ENCODE peak calls at places on chromosome 21, in seven cellular contexts. O is SK-N-SH, C is H1, W is GM12878, Y is K562, S is HCT116, Z is HepG2. J is an unnamed sample.

GRCh38 chr21:26846036-26846931 is 1.1 kb upstream of the ADAMTS1 start:
- DNase-seq in O (peak), C (no peak), W (no peak), Y (no peak), S (no peak), Z (no peak), J (no peak)

GRCh38 chr21:38311091-38311490 is 54.3 kb downstream of the KCNJ15 start:
- DNase-seq in O (no peak), C (no peak), W (no peak), Y (no peak), S (no peak), Z (no peak), J (no peak)

GRCh38 chr21:15206514-15206913 is 141.7 kb upstream of the NRIP1 start:
- DNase-seq in O (no peak), C (no peak), W (peak), Y (no peak), S (no peak), Z (no peak), J (no peak)

GRCh38 chr21:40841524-40842196 is 5.3 kb downstream of the DSCAM start:
- DNase-seq in O (peak), C (peak), W (no peak), Y (no peak), S (no peak), Z (peak), J (peak)

GRCh38 chr21:44932366-44933181 is 7.3 kb upstream of the SLX9 start:
- DNase-seq in O (peak), C (no peak), W (no peak), Y (peak), S (no peak), Z (no peak), J (no peak)

GRCh38 chr21:44527983-44528633 is 11.9 kb downstream of the KRTAP10-1 start:
- DNase-seq in O (no peak), C (no peak), W (no peak), Y (no peak), S (no peak), Z (no peak), J (no peak)

GRCh38 chr21:35113064-35113463 is 64.0 kb upstream of the RUNX1 start:
- DNase-seq in O (no peak), C (no peak), W (no peak), Y (no peak), S (no peak), Z (no peak), J (no peak)

GRCh38 chr21:34874689-34875513 is 174.2 kb downstream of the RUNX1 start:
- DNase-seq in O (no peak), C (no peak), W (no peak), Y (no peak), S (no peak), Z (no peak), J (no peak)

GRCh38 chr21:44761011-44761729 is 40.5 kb downstream of the UBE2G2 start:
- DNase-seq in O (no peak), C (no peak), W (no peak), Y (no peak), S (no peak), Z (peak), J (peak)

GRCh38 chr21:31326478-31327247 is 17.4 kb downstream of the TIAM1 start:
- DNase-seq in O (no peak), C (no peak), W (peak), Y (no peak), S (no peak), Z (no peak), J (no peak)

GRCh38 chr21:14591882-14592281 is 45.8 kb upstream of the SAMSN1 start:
- DNase-seq in O (no peak), C (no peak), W (no peak), Y (no peak), S (no peak), Z (no peak), J (no peak)

GRCh38 chr21:26544208-26544607 is 28.9 kb downstream of the CYYR1 start:
- DNase-seq in O (no peak), C (no peak), W (no peak), Y (no peak), S (no peak), Z (no peak), J (no peak)

GRCh38 chr21:25507522-25507921 is 99.8 kb downstream of the MRPL39 start:
- DNase-seq in O (no peak), C (no peak), W (no peak), Y (no peak), S (no peak), Z (no peak), J (no peak)

GRCh38 chr21:42161957-42162681 is 56.8 kb upstream of the ABCG1 start:
- DNase-seq in O (peak), C (no peak), W (no peak), Y (no peak), S (no peak), Z (no peak), J (no peak)

GRCh38 chr21:14243461-14243860 is 27.5 kb downstream of the RBM11 start:
- DNase-seq in O (no peak), C (no peak), W (no peak), Y (no peak), S (no peak), Z (no peak), J (no peak)

GRCh38 chr21:45018131-45019075 is 56.0 kb upstream of the ADARB1 start:
- DNase-seq in O (peak), C (no peak), W (no peak), Y (no peak), S (no peak), Z (no peak), J (no peak)

GRCh38 chr21:44531606-44532128 is 8.3 kb downstream of the KRTAP10-1 start:
- DNase-seq in O (no peak), C (no peak), W (no peak), Y (no peak), S (no peak), Z (no peak), J (no peak)

GRCh38 chr21:21232320-21232719 is 234.1 kb downstream of the NCAM2 start:
- DNase-seq in O (peak), C (no peak), W (no peak), Y (no peak), S (no peak), Z (no peak), J (no peak)

GRCh38 chr21:15001113-15001512 is 63.7 kb downstream of the NRIP1 start:
- DNase-seq in O (no peak), C (no peak), W (no peak), Y (no peak), S (no peak), Z (no peak), J (no peak)

GRCh38 chr21:24870633-24871032 is 736.6 kb downstream of the MRPL39 start:
- DNase-seq in O (no peak), C (no peak), W (no peak), Y (no peak), S (no peak), Z (no peak), J (no peak)

GRCh38 chr21:44926364-44927101 is 5.8 kb upstream of the ITGB2 start:
- DNase-seq in O (no peak), C (no peak), W (no peak), Y (no peak), S (no peak), Z (no peak), J (no peak)

GRCh38 chr21:32007461-32007860 is 134.6 kb downstream of the HUNK start:
- DNase-seq in O (no peak), C (no peak), W (no peak), Y (no peak), S (no peak), Z (no peak), J (no peak)

GRCh38 chr21:31576428-31576827 is 83.1 kb upstream of the SOD1 start:
- DNase-seq in O (no peak), C (no peak), W (no peak), Y (no peak), S (no peak), Z (no peak), J (no peak)

GRCh38 chr21:42670884-42671283 is 17.5 kb downstream of the PDE9A start:
- DNase-seq in O (no peak), C (no peak), W (no peak), Y (no peak), S (no peak), Z (no peak), J (no peak)

GRCh38 chr21:34008618-34009017 is 64.8 kb upstream of the MRPS6 start:
- DNase-seq in O (no peak), C (no peak), W (no peak), Y (no peak), S (no peak), Z (no peak), J (no peak)

GRCh38 chr21:15775981-15776380 is 46.2 kb downstream of the USP25 start:
- DNase-seq in O (no peak), C (no peak), W (no peak), Y (no peak), S (no peak), Z (no peak), J (no peak)

GRCh38 chr21:19987671-19988070 is 1010.5 kb upstream of the NCAM2 start:
- DNase-seq in O (no peak), C (no peak), W (no peak), Y (no peak), S (no peak), Z (no peak), J (no peak)

GRCh38 chr21:46146856-46147255 is 8.5 kb downstream of the FTCD start:
- DNase-seq in O (no peak), C (no peak), W (no peak), Y (no peak), S (no peak), Z (no peak), J (peak)

GRCh38 chr21:38643404-38644023 is 145.2 kb upstream of the ERG start:
- DNase-seq in O (no peak), C (no peak), W (no peak), Y (no peak), S (no peak), Z (no peak), J (no peak)

GRCh38 chr21:41565550-41565949 is 57.6 kb upstream of the TMPRSS2 start:
- DNase-seq in O (no peak), C (no peak), W (no peak), Y (no peak), S (no peak), Z (no peak), J (no peak)

GRCh38 chr21:33406493-33406892 is 3.3 kb downstream of the IFNGR2 start:
- DNase-seq in O (no peak), C (no peak), W (no peak), Y (no peak), S (no peak), Z (no peak), J (no peak)

DNA sequence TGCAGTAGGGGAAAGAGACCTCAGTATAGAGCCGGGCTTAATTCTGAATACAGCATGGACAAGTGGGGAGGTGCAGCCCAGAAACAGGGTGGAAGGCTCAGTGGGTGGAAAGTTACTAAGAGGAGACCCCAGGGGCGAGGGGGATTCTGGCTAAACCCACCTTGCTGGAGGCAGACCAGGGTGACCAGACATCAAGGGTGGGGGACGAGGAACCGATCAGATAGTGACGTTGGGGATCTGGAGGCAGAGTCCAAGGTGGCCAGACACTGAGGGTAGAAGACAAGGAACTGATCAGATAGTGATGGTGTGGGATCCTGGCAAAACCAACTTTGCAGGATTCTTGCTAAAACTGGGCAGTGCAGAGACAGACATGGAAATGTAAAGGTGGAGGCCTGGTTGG is 36.8 kb downstream of the B3GALT5 start:
- DNase-seq in O (no peak), C (no peak), W (no peak), Y (no peak), S (no peak), Z (no peak), J (no peak)
- TF ChIP-seq JUND in O (no peak), C (no peak), W (no peak), Y (no peak), S (no peak), Z (no peak), J (no peak)

GRCh38 chr21:8997011-8997440 is 1524.4 kb upstream of the TPTE start:
- DNase-seq in O (no peak), C (no peak), W (no peak), Y (no peak), S (no peak), Z (peak), J (peak)
- TF ChIP-seq JUND in O (no peak), C (no peak), W (no peak), Y (no peak), S (no peak), Z (no peak), J (no peak)

GRCh38 chr21:28124541-28124940 is 868.1 kb downstream of the LTN1 start:
- DNase-seq in O (no peak), C (no peak), W (no peak), Y (no peak), S (no peak), Z (no peak), J (no peak)

GRCh38 chr21:28127390-28127789 is 865.3 kb downstream of the LTN1 start:
- DNase-seq in O (no peak), C (no peak), W (no peak), Y (no peak), S (no peak), Z (no peak), J (no peak)

GRCh38 chr21:28132713-28133112 is 860.0 kb downstream of the LTN1 start:
- DNase-seq in O (no peak), C (no peak), W (no peak), Y (no peak), S (no peak), Z (no peak), J (no peak)

DNA sequence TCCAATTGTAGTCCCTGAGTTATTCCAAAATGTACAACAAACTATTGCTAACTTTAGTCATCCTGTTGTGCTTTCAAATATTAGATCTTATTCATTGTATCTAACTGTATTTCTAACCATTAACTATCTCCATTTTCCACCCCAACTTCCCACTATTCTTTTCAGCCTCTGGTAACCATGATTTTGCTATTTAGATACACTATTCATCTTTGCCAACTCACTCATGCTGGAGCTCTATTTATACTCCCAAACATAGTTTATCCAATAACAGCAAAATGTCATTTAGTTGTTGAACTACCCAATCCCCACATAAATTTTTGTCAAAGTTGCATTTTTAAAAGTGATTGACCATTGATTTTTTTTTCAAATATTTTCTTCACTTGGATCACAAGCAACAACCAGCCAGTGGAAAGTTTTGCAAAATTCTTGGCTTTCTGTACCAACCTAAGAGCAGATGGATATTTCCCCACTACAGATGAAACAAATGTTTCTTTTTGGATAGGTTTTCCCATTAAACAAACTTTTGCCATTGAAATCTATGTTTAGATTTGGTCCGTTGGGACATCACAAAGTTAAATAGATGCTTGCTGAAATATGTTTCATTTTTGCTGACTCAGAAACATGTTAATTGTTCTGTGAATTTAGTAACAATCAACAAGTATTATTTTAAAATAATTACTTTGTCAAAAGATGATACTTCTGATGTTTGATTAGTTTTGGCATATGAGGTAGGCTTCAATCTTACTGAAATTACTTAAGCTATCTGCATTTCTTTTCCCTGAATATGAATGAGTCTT is 866.0 kb downstream of the LTN1 start:
- DNase-seq in O (no peak), C (no peak), W (no peak), Y (no peak), S (no peak), Z (no peak), J (no peak)
- TF ChIP-seq JUND in O (no peak), C (no peak), W (no peak), Y (no peak), S (no peak), Z (no peak), J (no peak)

DNA sequence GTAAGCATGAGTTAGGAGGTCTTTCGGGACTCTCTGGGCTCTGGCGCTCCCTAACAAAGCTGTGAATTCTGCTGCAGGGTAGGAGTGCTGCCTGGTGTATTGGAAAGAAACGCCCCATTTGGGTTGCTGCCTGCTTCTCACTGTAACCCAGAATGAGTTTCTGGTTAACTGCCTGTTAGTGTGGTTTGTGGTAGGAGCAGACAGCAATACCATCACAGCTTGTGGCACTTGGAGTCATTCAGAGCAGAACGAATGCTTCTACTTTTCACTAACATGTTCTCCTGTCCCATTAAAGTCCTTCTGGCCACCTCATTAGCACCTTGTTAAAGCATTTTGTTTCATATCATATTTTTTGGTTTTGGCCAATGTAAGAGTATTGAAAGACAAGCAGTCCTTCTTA is 18.1 kb downstream of the MAP3K7CL start:
- DNase-seq in O (no peak), C (no peak), W (no peak), Y (no peak), S (no peak), Z (no peak), J (no peak)
- TF ChIP-seq JUND in O (no peak), C (no peak), W (no peak), Y (no peak), S (no peak), Z (no peak), J (no peak)